ENCODE peak calls at places on chromosomes 13 and 19, in five cellular contexts. S is psoas muscle, F is pancreas, O is Peyer's patch, M is ovary. B is an unnamed sample.

GRCh38 chr13:112453874-112454647 is 77.9 kb downstream of the SPACA7 start:
- DNase-seq in S (no peak), F (no peak), O (no peak), M (no peak), B (no peak)

GRCh38 chr19:2288010-2288742 is 6.2 kb upstream of the PEAK3 start:
- DNase-seq in S (no peak), F (no peak), O (no peak), M (no peak), B (no peak)

GRCh38 chr19:7247160-7247559 is 47.1 kb downstream of the INSR start:
- DNase-seq in S (no peak), F (no peak), O (no peak), M (no peak), B (no peak)

GRCh38 chr19:54017266-54017665 is 25.8 kb downstream of the CACNG6 start:
- DNase-seq in S (no peak), F (no peak), O (no peak), M (no peak), B (no peak)

GRCh38 chr19:43534811-43535761 is 2.1 kb downstream of the ZNF575 start:
- DNase-seq in S (peak), F (peak), O (peak), M (peak), B (peak)

GRCh38 chr13:24386816-24387708 is 77.7 kb downstream of the C1QTNF9 start:
- DNase-seq in S (no peak), F (no peak), O (no peak), M (no peak), B (no peak)

GRCh38 chr13:87798536-87798935 is 127.4 kb downstream of the SLITRK5 start:
- DNase-seq in S (no peak), F (no peak), O (no peak), M (no peak), B (no peak)

GRCh38 chr13:97267418-97268059 is 45.4 kb downstream of the MBNL2 start:
- DNase-seq in S (no peak), F (no peak), O (no peak), M (no peak), B (no peak)

GRCh38 chr13:101942535-101943157 is 459.2 kb downstream of the FGF14 start:
- DNase-seq in S (no peak), F (no peak), O (no peak), M (no peak), B (no peak)

GRCh38 chr13:21583496-21583895 is 20.5 kb downstream of the MICU2 start:
- DNase-seq in S (no peak), F (no peak), O (no peak), M (no peak), B (no peak)

GRCh38 chr19:1223018-1223855 is 14.6 kb downstream of the CBARP start:
- DNase-seq in S (no peak), F (no peak), O (no peak), M (no peak), B (peak)

GRCh38 chr19:11481777-11482383 is 1.0 kb upstream of the ELAVL3 start:
- DNase-seq in S (peak), F (peak), O (peak), M (peak), B (peak)

GRCh38 chr19:15248106-15248505 is 15.9 kb upstream of the EPHX3 start:
- DNase-seq in S (no peak), F (no peak), O (no peak), M (no peak), B (no peak)

GRCh38 chr19:3572132-3572854 is 451 bp upstream of the HMG20B start:
- DNase-seq in S (peak), F (peak), O (peak), M (peak), B (peak)

GRCh38 chr19:13025819-13026477 is 30.7 kb downstream of the NFIX start:
- DNase-seq in S (no peak), F (no peak), O (no peak), M (no peak), B (no peak)

GRCh38 chr19:1251233-1251502 is 2.8 kb downstream of the MIDN start:
- DNase-seq in S (no peak), F (peak), O (no peak), M (peak), B (peak)

GRCh38 chr19:15640904-15641597 is 354 bp downstream of the CYP4F3 start:
- DNase-seq in S (no peak), F (no peak), O (no peak), M (no peak), B (no peak)

GRCh38 chr19:37505958-37506386 is 767 bp upstream of the ZNF793 start:
- DNase-seq in S (no peak), F (no peak), O (no peak), M (no peak), B (no peak)

GRCh38 chr13:79874396-79875360 is 393.7 kb downstream of the NDFIP2 start:
- DNase-seq in S (no peak), F (no peak), O (no peak), M (no peak), B (no peak)

GRCh38 chr13:110263906-110264305 is 43.1 kb downstream of the COL4A1 start:
- DNase-seq in S (no peak), F (no peak), O (no peak), M (peak), B (no peak)

GRCh38 chr19:4225902-4226301 is 3.4 kb upstream of the EBI3 start:
- DNase-seq in S (no peak), F (no peak), O (no peak), M (no peak), B (no peak)

GRCh38 chr19:30338066-30338465 is 34.1 kb upstream of the ZNF536 start:
- DNase-seq in S (no peak), F (no peak), O (no peak), M (no peak), B (no peak)

GRCh38 chr19:50050406-50051223 is 24.8 kb downstream of the ZNF473 start:
- DNase-seq in S (peak), F (peak), O (peak), M (peak), B (peak)

GRCh38 chr19:18469245-18470107 is 31.5 kb upstream of the ISYNA1 start:
- DNase-seq in S (peak), F (peak), O (peak), M (peak), B (peak)

GRCh38 chr13:20191311-20191901 is 1.3 kb downstream of the GJB2 start:
- DNase-seq in S (peak), F (peak), O (no peak), M (no peak), B (no peak)
- H3K4me3 ChIP-seq in S (peak), F (peak), O (peak), M (no peak), B (peak)

GRCh38 chr13:30668305-30668704 is 50.6 kb downstream of the USPL1 start:
- DNase-seq in S (no peak), F (no peak), O (no peak), M (no peak), B (peak)

GRCh38 chr13:30676672-30677071 is 58.7 kb upstream of the ALOX5AP start:
- DNase-seq in S (no peak), F (no peak), O (no peak), M (no peak), B (no peak)

GRCh38 chr13:30671271-30671815 is 53.6 kb downstream of the USPL1 start:
- DNase-seq in S (no peak), F (no peak), O (no peak), M (no peak), B (no peak)

GRCh38 chr13:30679483-30680330 is 55.6 kb upstream of the ALOX5AP start:
- DNase-seq in S (no peak), F (no peak), O (peak), M (no peak), B (peak)

DNA sequence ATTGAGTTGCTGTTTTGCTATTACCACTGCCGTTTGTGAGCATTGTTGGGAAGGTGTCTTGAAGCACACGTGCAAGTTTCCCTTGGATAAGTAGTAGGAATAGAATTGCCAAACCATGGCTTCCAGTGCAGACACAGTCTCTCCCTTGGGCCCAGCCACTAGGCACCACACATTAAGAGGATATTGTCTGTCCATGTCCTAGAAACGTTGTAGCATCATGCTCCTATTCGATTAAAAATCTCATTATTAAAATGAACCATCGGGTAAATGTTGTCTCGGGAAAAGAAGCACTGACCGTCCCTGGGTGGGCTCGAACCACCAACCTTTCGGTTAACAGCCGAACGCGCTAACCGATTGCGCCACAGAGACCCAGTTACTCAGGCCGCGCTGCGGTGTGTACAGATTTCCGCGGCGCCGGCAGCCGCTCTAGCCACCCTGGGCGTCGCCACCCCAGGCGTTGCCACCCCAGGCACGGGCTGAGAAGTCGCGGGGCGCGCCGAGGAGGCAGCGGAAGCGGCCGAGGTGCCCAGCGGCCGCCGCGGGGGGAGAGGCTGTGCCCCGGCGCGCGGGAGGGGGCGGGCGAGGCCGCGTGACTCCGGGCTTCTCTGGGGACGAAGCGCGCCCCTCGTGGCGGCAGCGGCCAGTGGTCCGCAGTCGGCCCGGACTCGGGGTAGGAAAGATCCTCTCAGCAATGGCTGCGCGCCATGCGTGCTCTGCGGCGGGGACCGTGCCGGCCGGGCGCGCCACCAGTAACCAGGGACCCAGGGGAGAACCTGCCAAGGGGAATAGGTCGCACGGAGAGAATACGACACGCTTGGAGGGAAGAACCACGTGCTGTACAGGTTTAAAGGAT is 56.2 kb downstream of the USPL1 start:
- DNase-seq in S (peak), F (peak), O (peak), M (peak), B (peak)
- TF ChIP-seq CTCF in S (peak), F (peak), O (peak), M (peak), B (peak)

GRCh38 chr13:43127827-43128226 is 104.4 kb downstream of the DNAJC15 start:
- DNase-seq in S (no peak), F (no peak), O (no peak), M (no peak), B (peak)
- H3K4me3 ChIP-seq in S (no peak), F (no peak), O (no peak), M (no peak), B (peak)

GRCh38 chr19:38596057-38596981 is 21.4 kb downstream of the MAP4K1 start:
- DNase-seq in S (peak), F (peak), O (no peak), M (peak), B (no peak)
- TF ChIP-seq CTCF in S (no peak), F (no peak), O (no peak), M (no peak), B (no peak)

GRCh38 chr19:9912551-9913236 is 23.6 kb downstream of the OLFM2 start:
- DNase-seq in S (no peak), F (no peak), O (no peak), M (no peak), B (no peak)
- H3K4me3 ChIP-seq in S (peak), F (no peak), O (no peak), M (no peak), B (no peak)

DNA sequence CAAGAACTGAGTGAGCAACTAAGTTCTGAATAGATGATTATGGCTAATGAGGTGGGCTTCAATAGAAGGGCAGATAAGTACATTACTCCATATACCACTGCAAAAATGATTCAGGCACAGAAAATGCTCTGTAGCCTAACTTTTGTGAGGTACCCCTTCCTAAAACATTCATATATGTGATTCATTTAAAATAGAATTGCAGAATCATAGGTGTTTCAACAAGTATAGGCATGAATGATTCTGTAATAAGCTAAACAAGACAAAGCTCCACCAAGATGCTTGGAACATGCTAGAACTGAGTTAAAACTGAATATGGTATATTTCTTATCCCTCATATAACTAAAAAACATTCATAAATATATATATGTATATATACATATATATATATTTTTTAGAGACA is 12.1 kb downstream of the KBTBD7 start:
- DNase-seq in S (no peak), F (no peak), O (no peak), M (no peak), B (no peak)
- TF ChIP-seq CTCF in S (no peak), F (no peak), O (no peak), M (no peak), B (no peak)

DNA sequence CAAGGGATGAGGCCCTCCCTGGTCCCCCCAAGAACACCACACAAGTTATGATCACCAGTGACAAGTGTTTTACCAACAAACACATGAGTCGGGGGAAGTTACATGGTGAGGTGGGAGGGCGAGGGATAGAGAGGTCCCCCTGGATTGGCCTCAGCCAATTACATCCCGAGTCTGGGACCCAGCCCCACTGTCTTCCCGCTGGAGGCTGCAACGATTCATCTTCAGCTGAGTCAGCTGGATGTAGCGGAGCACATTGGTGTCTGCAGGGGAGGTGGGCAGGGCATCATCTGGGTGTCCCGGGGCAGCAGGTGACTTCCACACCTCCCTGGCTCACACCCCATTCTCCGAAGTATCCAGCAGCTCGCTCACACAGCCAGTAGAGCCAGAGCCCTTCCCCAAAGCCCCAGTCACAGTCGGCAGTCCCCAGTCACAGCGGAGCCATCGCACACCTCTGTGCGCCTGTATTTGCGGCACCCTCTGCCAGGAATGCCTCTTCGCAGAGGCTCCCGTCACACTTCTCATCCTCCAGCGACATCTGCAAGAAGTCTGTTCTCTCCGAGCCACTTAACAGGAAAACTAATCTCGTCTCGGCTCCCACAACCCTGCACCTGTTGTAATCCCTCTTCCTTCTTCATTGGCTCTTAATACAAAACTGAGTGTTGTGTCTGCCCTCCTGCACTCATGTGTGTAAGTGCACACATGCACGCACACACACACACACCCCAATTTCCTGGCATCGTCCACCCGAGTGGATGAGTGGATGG is 2.0 kb downstream of the TTC9B start:
- DNase-seq in S (no peak), F (no peak), O (no peak), M (no peak), B (no peak)
- H3K4me3 ChIP-seq in S (no peak), F (no peak), O (no peak), M (no peak), B (no peak)

B was measured in GM12865.